ENCODE peak calls at places on chromosome 1, in eight cellular contexts. E is pancreas, V is endodermal cell, A is cardiac fibroblast, B is cardiac muscle cell, M is OCI-LY7, K is tibial nerve, T is thoracic aorta. H is an unnamed sample.

GRCh38 chr1:43446388-43446740 is 7.4 kb downstream of the HYI start:
- DNase-seq in E (no peak), A (no peak), K (no peak), V (no peak), T (no peak), M (no peak), B (no peak), H (no peak)

GRCh38 chr1:8267307-8267706 is 50.6 kb upstream of the SLC45A1 start:
- DNase-seq in E (no peak), A (no peak), T (no peak), K (no peak), V (peak), B (no peak), M (no peak), H (no peak)

GRCh38 chr1:114510235-114511047 is 562 bp downstream of the TRIM33 start:
- DNase-seq in B (peak), A (peak), K (peak), E (peak), V (peak), T (no peak), M (peak), H (peak)

GRCh38 chr1:67532452-67533216 is 102.4 kb upstream of the SERBP1 start:
- DNase-seq in M (peak), A (peak), V (peak), K (peak), B (peak), E (no peak), T (no peak), H (peak)

GRCh38 chr1:9593492-9594465 is 5.1 kb downstream of the TMEM201 start:
- DNase-seq in E (peak), B (peak), A (peak), M (peak), V (peak), K (peak), T (no peak), H (peak)

GRCh38 chr1:56803561-56804156 is 15.5 kb downstream of the FYB2 start:
- DNase-seq in T (no peak), B (peak), A (peak), M (peak), E (no peak), V (peak), K (no peak), H (peak)

GRCh38 chr1:51274676-51275075 is 38.6 kb downstream of the RNF11 start:
- DNase-seq in E (no peak), B (no peak), A (no peak), M (no peak), T (no peak), K (no peak), V (no peak), H (no peak)

GRCh38 chr1:172939475-172939874 is 111.3 kb downstream of the TNFSF18 start:
- DNase-seq in T (no peak), E (no peak), M (no peak), B (no peak), K (no peak), A (no peak), V (no peak), H (no peak)

GRCh38 chr1:203379831-203380230 is 28.9 kb upstream of the FMOD start:
- DNase-seq in B (no peak), E (no peak), K (no peak), V (no peak), T (no peak), A (peak), M (no peak), H (peak)

GRCh38 chr1:161200992-161201827 is 957 bp upstream of the NDUFS2 start:
- DNase-seq in B (no peak), T (no peak), V (peak), E (no peak), M (no peak), A (peak), K (peak), H (peak)

GRCh38 chr1:2355408-2356261 is 35.7 kb downstream of the MORN1 start:
- DNase-seq in K (no peak), V (no peak), B (no peak), E (peak), T (no peak), A (no peak), M (no peak), H (no peak)

GRCh38 chr1:231653611-231654010 is 27.0 kb downstream of the DISC1 start:
- DNase-seq in V (no peak), M (no peak), B (no peak), E (no peak), A (no peak), T (no peak), K (no peak), H (no peak)

GRCh38 chr1:195462646-195463045 is 1145.6 kb downstream of the KCNT2 start:
- DNase-seq in T (no peak), M (no peak), K (no peak), B (no peak), E (no peak), A (no peak), V (no peak), H (no peak)

GRCh38 chr1:152520561-152521090 is 6.3 kb downstream of the CRCT1 start:
- DNase-seq in V (no peak), E (no peak), T (no peak), K (no peak), A (no peak), B (no peak), M (no peak), H (no peak)

GRCh38 chr1:206897175-206897574 is at the start of gene IL24:
- DNase-seq in E (no peak), T (no peak), A (peak), M (no peak), V (no peak), K (no peak), B (no peak), H (no peak)

GRCh38 chr1:94456736-94457135 is 38.5 kb downstream of the ABCD3 start:
- DNase-seq in T (no peak), E (no peak), M (no peak), A (no peak), V (no peak), B (no peak), K (no peak), H (peak)

GRCh38 chr1:107964397-107965111 is 426 bp downstream of the VAV3 start:
- DNase-seq in K (no peak), V (peak), M (peak), T (no peak), E (no peak), A (peak), B (no peak), H (no peak)

GRCh38 chr1:68132426-68133130 is 82.2 kb upstream of the DIRAS3 start:
- DNase-seq in B (no peak), T (no peak), E (no peak), M (no peak), A (no peak), V (peak), K (no peak), H (no peak)

GRCh38 chr1:212440419-212440818 is 7.7 kb downstream of the NENF start:
- DNase-seq in M (no peak), B (no peak), V (no peak), A (no peak), K (no peak), E (no peak), T (no peak), H (no peak)

GRCh38 chr1:222994506-222995229 is 148.4 kb downstream of the TLR5 start:
- DNase-seq in B (no peak), A (peak), V (no peak), M (no peak), E (no peak), K (no peak), T (no peak), H (peak)

GRCh38 chr1:2215329-2215728 is 12.8 kb upstream of the SKI start:
- DNase-seq in K (no peak), B (no peak), M (no peak), E (peak), V (no peak), A (no peak), T (no peak), H (no peak)

GRCh38 chr1:162275622-162276175 is 101.0 kb downstream of the SPATA46 start:
- DNase-seq in K (no peak), E (no peak), B (no peak), V (no peak), A (no peak), T (no peak), M (no peak), H (no peak)

GRCh38 chr1:54542120-54542961 is 5.7 kb upstream of the ACOT11 start:
- DNase-seq in V (peak), K (no peak), E (peak), M (peak), T (no peak), A (peak), B (peak), H (peak)

GRCh38 chr1:111139234-111139955 is 498 bp downstream of the DRAM2 start:
- DNase-seq in K (peak), M (peak), B (peak), V (peak), A (peak), T (no peak), E (no peak), H (peak)

GRCh38 chr1:63322248-63322943 is at the start of gene FOXD3:
- DNase-seq in K (peak), M (peak), A (peak), V (peak), T (no peak), B (peak), E (peak), H (peak)

GRCh38 chr1:233654667-233655432 is 40.9 kb downstream of the KCNK1 start:
- DNase-seq in A (no peak), B (no peak), K (no peak), V (no peak), M (no peak), T (no peak), E (no peak), H (peak)

GRCh38 chr1:192810253-192810880 is 1.5 kb downstream of the RGS2 start:
- DNase-seq in E (no peak), A (peak), V (peak), B (no peak), M (peak), K (no peak), T (no peak), H (peak)

GRCh38 chr1:165353731-165354671 is 2.5 kb downstream of the LMX1A start:
- DNase-seq in T (no peak), B (peak), E (no peak), K (no peak), A (no peak), M (no peak), V (peak), H (no peak)

GRCh38 chr1:109658533-109659051 is 2.7 kb downstream of the GSTM4 start:
- DNase-seq in E (no peak), K (no peak), M (no peak), V (no peak), A (no peak), B (no peak), T (no peak), H (no peak)

GRCh38 chr1:114112775-114113174 is 40.9 kb downstream of the SYT6 start:
- DNase-seq in M (no peak), K (no peak), E (no peak), A (no peak), V (peak), T (no peak), B (no peak), H (no peak)

GRCh38 chr1:202015677-202015952 is 5.2 kb downstream of the ELF3 start:
- DNase-seq in M (no peak), V (no peak), A (no peak), E (no peak), K (no peak), T (no peak), B (no peak), H (no peak)

GRCh38 chr1:202013601-202014000 is 3.2 kb downstream of the ELF3 start:
- DNase-seq in B (no peak), V (no peak), E (peak), A (no peak), K (no peak), M (no peak), T (no peak), H (no peak)

GRCh38 chr1:202012544-202013478 is 2.4 kb downstream of the ELF3 start:
- DNase-seq in M (no peak), V (no peak), A (no peak), K (no peak), E (peak), B (no peak), T (no peak), H (no peak)

GRCh38 chr1:202014915-202015676 is 4.7 kb downstream of the ELF3 start:
- DNase-seq in E (peak), A (no peak), B (no peak), K (no peak), T (no peak), V (no peak), M (no peak), H (no peak)

DNA sequence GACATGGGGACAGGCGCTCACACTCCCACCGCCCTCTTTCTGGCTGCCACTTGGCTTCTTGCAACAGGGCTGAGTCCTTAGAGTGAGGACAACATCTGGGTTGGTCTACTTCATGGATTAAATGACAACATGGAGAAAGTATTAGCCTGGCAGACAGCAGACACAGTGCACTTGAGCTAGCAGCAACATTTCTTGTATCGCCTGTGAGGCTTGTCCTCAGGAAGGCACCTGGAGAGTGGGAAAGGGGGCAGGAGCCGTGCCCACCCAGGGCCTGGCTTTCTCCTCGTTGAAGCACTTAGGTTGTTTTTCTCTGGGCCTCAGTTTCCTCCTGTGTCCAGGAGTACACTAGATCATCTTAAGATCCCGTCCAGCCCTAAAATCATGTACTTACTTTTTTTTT is 3.7 kb downstream of the ELF3 start:
- DNase-seq in V (no peak), T (no peak), B (no peak), M (no peak), K (no peak), E (no peak), A (no peak), H (no peak)
- H3K4me3 ChIP-seq in V (no peak), T (no peak), B (no peak), M (no peak), K (no peak), E (peak), A (no peak), H (no peak)

DNA sequence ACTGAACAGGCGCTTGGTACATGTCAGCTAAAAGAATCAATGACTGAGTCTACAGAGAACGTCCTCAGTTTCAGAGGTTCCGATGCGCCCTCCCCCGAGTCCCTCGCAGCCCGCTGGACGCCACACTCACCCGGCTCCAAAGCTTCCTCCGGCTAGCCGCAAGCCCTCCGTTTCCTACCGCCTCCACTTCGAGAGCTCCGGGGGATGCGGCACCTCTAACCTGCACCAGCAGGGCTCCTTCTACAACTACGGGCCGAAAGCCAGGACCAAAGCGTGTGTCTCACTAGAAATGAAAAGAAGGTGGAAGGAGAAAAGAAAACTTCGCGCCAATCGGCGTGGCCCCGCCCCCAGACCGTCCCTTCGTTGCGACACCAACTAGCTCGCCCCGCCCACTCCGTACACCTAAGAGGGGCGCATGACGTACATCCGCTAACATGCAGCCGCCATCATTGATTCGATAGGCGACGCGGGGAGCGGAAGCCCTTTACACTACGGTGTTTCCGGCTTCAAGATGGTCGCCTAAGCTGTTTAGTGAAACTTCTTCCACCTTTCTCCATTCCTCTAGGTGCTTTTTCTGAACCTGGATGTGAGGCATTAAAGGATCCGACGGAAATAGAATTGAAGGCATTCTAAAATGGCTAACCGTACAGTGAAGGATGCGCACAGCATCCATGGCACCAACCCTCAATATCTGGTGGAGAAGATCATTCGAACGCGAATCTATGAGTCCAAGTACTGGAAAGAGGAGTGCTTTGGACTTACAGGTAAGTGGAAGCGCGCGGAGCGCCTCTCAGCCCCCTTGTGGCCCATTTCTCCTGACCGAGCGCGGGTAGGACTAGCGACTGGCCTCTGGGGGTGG is at the start of the genes ORC1 and PRPF38A:
- DNase-seq in B (peak), K (peak), M (peak), A (peak), E (peak), V (peak), T (peak), H (peak)
- TF ChIP-seq CTCF in B (peak), K (no peak), M (peak), A (peak), E (peak), V (peak), T (peak), H (peak)

GRCh38 chr1:200073286-200073637 is 45.8 kb downstream of the NR5A2 start:
- DNase-seq in M (no peak), A (no peak), T (no peak), E (no peak), V (no peak), K (no peak), B (no peak), H (no peak)

GRCh38 chr1:200072636-200073285 is 45.3 kb downstream of the NR5A2 start:
- DNase-seq in B (no peak), A (no peak), K (no peak), M (peak), V (no peak), E (no peak), T (no peak), H (no peak)

GRCh38 chr1:200075938-200076546 is 48.5 kb downstream of the NR5A2 start:
- DNase-seq in T (no peak), E (no peak), V (no peak), A (peak), B (no peak), K (no peak), M (no peak), H (peak)

GRCh38 chr1:200079576-200079975 is 52.1 kb downstream of the NR5A2 start:
- DNase-seq in A (no peak), B (no peak), M (no peak), V (no peak), E (no peak), T (no peak), K (no peak), H (no peak)

DNA sequence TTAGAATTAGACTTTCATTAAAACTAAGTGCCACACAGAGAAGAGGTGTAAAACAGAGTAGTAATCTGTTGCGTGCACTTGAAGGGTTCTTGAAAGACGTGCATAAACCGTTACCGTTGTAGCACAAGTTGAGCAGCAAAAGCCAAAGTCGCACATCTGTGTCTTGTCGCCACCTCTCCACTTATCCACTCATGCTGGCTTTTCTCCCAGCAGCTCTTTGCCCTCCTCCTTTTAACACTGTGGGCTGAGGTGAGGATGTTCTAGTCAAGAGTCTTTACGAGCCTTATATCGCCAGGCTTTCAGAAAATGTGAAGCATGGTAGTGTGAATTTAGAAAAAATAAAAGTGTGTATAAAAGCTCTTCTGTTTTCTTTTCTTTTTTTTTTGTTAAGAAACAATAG is 48.0 kb downstream of the NR5A2 start:
- DNase-seq in E (no peak), B (peak), K (no peak), V (peak), M (peak), T (no peak), A (peak), H (no peak)
- H3K4me3 ChIP-seq in E (no peak), B (no peak), K (no peak), V (no peak), M (peak), T (no peak), A (no peak), H (no peak)

GRCh38 chr1:15847100-15847892 is at the start of gene SPEN:
- DNase-seq in A (peak), V (peak), T (peak), B (peak), M (peak), K (peak), E (peak), H (peak)
- TF ChIP-seq CTCF in A (peak), V (peak), T (peak), B (no peak), M (no peak), K (peak), E (no peak), H (no peak)

GRCh38 chr1:52436817-52437216 is 32.4 kb downstream of the PRPF38A start:
- DNase-seq in M (no peak), B (no peak), A (no peak), E (no peak), K (no peak), V (peak), T (no peak), H (no peak)

GRCh38 chr1:52435650-52436049 is 31.2 kb downstream of the PRPF38A start:
- DNase-seq in E (no peak), A (no peak), B (no peak), K (no peak), T (no peak), M (no peak), V (no peak), H (no peak)

GRCh38 chr1:52432807-52433206 is 28.4 kb downstream of the PRPF38A start:
- DNase-seq in V (no peak), B (no peak), M (no peak), K (no peak), A (no peak), E (no peak), T (no peak), H (no peak)

DNA sequence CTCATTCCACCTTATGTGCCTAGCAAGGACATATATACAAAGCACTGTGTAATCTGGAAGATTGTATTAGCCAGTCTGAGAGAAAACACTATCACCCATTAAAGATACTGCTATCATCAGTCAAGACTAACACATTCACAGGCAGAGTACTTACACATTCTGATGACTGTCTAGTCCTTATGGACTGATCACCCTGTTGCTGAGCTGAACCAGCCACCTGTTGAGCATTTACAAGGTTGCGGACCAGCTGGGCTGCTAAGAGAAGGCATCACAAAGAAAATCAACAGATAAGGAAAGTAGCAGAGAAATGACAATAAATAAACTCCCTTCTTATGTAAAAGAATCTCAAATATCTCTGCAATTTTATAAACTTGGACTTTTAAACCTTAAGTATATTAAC is 30.8 kb downstream of the PRPF38A start:
- DNase-seq in T (no peak), V (no peak), E (no peak), K (no peak), M (no peak), A (no peak), B (no peak), H (no peak)
- H3K4me3 ChIP-seq in T (no peak), V (no peak), E (no peak), K (no peak), M (no peak), A (no peak), B (no peak), H (no peak)